ENCODE peak calls at places on chromosomes 3 and 15, in four cellular contexts. One of them, this sample, is unnamed.

GRCh38 chr3:35597490-35597889 is 41.8 kb upstream of the ARPP21 start:
- DNase-seq in body of pancreas: no peak
- DNase-seq in left ventricle myocardium inferior: no peak
- DNase-seq in left lung: no peak
- DNase-seq in this sample: no peak

GRCh38 chr15:77689821-77690220 is 57.1 kb upstream of the LINGO1 start:
- DNase-seq in body of pancreas: no peak
- DNase-seq in left ventricle myocardium inferior: no peak
- DNase-seq in left lung: no peak
- DNase-seq in this sample: no peak

GRCh38 chr3:62103531-62103930 is 269.8 kb downstream of the FEZF2 start:
- DNase-seq in body of pancreas: no peak
- DNase-seq in left ventricle myocardium inferior: no peak
- DNase-seq in left lung: no peak
- DNase-seq in this sample: no peak

GRCh38 chr3:180059351-180059750 is 22.6 kb upstream of the PEX5L start:
- DNase-seq in body of pancreas: no peak
- DNase-seq in left ventricle myocardium inferior: no peak
- DNase-seq in left lung: no peak
- DNase-seq in this sample: no peak

GRCh38 chr15:48481802-48482201 is 150.6 kb downstream of the DUT start:
- DNase-seq in body of pancreas: no peak
- DNase-seq in left ventricle myocardium inferior: no peak
- DNase-seq in left lung: no peak
- DNase-seq in this sample: no peak

GRCh38 chr15:29685156-29686078 is 136.9 kb downstream of the TJP1 start:
- DNase-seq in body of pancreas: no peak
- DNase-seq in left ventricle myocardium inferior: no peak
- DNase-seq in left lung: no peak
- DNase-seq in this sample: no peak

GRCh38 chr15:54506977-54507524 is 528.8 kb downstream of the UNC13C start:
- DNase-seq in body of pancreas: no peak
- DNase-seq in left ventricle myocardium inferior: no peak
- DNase-seq in left lung: no peak
- DNase-seq in this sample: no peak

GRCh38 chr3:48268381-48268935 is 27.6 kb downstream of the ZNF589 start:
- DNase-seq in body of pancreas: no peak
- DNase-seq in left ventricle myocardium inferior: no peak
- DNase-seq in left lung: no peak
- DNase-seq in this sample: no peak

GRCh38 chr3:31178467-31178866 is 284.0 kb upstream of the GADL1 start:
- DNase-seq in body of pancreas: no peak
- DNase-seq in left ventricle myocardium inferior: no peak
- DNase-seq in left lung: no peak
- DNase-seq in this sample: no peak

GRCh38 chr3:31182639-31183038 is 288.2 kb upstream of the GADL1 start:
- DNase-seq in body of pancreas: no peak
- DNase-seq in left ventricle myocardium inferior: no peak
- DNase-seq in left lung: no peak
- DNase-seq in this sample: no peak

GRCh38 chr3:31181661-31182060 is 287.2 kb upstream of the GADL1 start:
- DNase-seq in body of pancreas: no peak
- DNase-seq in left ventricle myocardium inferior: no peak
- DNase-seq in left lung: peak; percentile 74
- DNase-seq in this sample: no peak

GRCh38 chr3:31179768-31180167 is 285.3 kb upstream of the GADL1 start:
- DNase-seq in body of pancreas: no peak
- DNase-seq in left ventricle myocardium inferior: no peak
- DNase-seq in left lung: no peak
- DNase-seq in this sample: no peak

GRCh38 chr3:31180274-31180673 is 285.8 kb upstream of the GADL1 start:
- DNase-seq in body of pancreas: no peak
- DNase-seq in left ventricle myocardium inferior: no peak
- DNase-seq in left lung: no peak
- DNase-seq in this sample: no peak
- H3K27ac ChIP-seq in body of pancreas: no peak overlapping the region
- H3K27ac ChIP-seq in left ventricle myocardium inferior: no peak overlapping the region
- H3K27ac ChIP-seq in left lung: no peak overlapping the region
- H3K27ac ChIP-seq in this sample: no peak overlapping the region

GRCh38 chr15:22947101-22948000 is 32.8 kb downstream of the CYFIP1 start:
- DNase-seq in body of pancreas: no peak
- DNase-seq in left ventricle myocardium inferior: no peak
- DNase-seq in left lung: peak; percentile 76
- DNase-seq in this sample: no peak

GRCh38 chr15:22950211-22950990 is 29.8 kb downstream of the CYFIP1 start:
- DNase-seq in body of pancreas: peak; percentile 28
- DNase-seq in left ventricle myocardium inferior: no peak
- DNase-seq in left lung: no peak
- DNase-seq in this sample: no peak

GRCh38 chr15:22948056-22948455 is 32.1 kb downstream of the CYFIP1 start:
- DNase-seq in body of pancreas: no peak
- DNase-seq in left ventricle myocardium inferior: no peak
- DNase-seq in left lung: no peak
- DNase-seq in this sample: no peak

GRCh38 chr15:22951031-22951380 is 29.2 kb downstream of the CYFIP1 start:
- DNase-seq in body of pancreas: no peak
- DNase-seq in left ventricle myocardium inferior: no peak
- DNase-seq in left lung: no peak
- DNase-seq in this sample: no peak

DNA sequence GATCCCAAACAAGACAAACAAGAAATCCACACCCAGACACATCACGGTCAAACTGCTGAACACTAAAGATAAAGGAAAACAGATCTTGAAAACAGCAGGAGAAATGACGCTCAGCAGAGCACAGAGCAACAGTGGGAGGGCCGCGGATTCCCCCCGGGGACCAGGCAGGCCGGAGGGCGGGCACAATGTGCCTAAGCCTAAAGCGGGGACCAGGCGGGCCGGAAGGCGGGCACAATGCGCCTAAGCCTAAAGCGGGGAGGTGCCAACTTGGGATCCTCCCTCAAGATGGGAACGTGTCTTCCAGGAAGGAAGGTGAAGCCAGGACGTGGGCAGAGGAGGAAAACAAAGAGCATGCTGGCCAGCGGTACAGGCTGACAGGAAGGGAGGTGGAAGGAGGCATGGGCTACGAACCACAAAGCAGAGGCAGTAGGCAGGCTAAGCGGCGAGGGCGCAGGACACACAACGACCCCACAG is 31.1 kb downstream of the CYFIP1 start:
- DNase-seq in body of pancreas: no peak
- DNase-seq in left ventricle myocardium inferior: peak; percentile 83
- DNase-seq in left lung: no peak
- DNase-seq in this sample: peak; percentile 69
- H3K4me1 ChIP-seq in body of pancreas: peaks cover 44% of the 10 kb centered on the region
- H3K4me1 ChIP-seq in left ventricle myocardium inferior: peaks cover 80% of the 10 kb centered on the region
- H3K4me1 ChIP-seq in left lung: peaks cover 57% of the 10 kb centered on the region
- H3K4me1 ChIP-seq in this sample: no peaks in the 10 kb centered on the region

DNA sequence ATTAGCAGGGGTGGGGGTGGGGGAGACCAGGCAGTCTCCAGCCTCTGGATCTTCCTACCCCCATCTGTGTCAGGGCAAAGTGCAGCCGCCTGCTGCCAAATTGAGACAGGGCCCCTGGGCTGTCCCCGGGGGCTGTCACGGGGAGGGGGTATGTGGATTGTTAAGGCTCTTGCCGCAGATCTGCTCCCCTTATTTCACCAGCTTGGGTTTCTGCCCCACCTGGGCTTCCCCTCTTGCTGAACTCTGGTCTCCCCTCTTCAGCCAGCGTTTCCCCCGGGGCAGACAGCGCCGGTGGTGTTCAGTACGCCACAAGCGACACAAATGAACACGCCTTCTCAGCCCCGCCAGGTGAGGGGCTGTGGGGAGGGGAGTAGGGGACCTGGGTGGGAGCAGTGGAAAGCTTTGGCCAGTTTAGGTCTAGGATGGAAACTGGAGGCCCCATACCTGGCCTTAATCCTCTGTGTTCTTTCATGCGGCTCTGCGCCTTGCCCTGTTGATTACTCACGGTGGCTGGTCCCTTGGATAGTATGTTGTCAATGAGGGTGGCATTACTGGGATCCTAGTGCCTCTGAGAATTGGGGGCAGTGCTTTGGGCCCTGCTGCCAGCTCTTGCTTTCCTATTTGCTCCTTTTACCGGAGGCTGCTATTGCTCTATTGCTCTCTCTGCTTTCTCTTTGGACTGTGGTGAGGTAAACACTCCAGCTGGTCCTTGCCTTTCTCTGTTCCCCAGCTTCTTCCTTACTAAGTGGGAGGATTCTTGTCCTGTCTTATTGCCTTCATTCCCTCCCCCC is 1.7 kb downstream of the EIF4G1 start:
- DNase-seq in body of pancreas: peak; percentile 26
- DNase-seq in left ventricle myocardium inferior: no peak
- DNase-seq in left lung: no peak
- DNase-seq in this sample: no peak
- H3K27ac ChIP-seq in body of pancreas: peak overlapping the region; percentile 98
- H3K27ac ChIP-seq in left ventricle myocardium inferior: peak overlapping the region; percentile 98
- H3K27ac ChIP-seq in left lung: peak overlapping the region; percentile 92
- H3K27ac ChIP-seq in this sample: peak overlapping the region; percentile 97

GRCh38 chr15:38187646-38188313 is 64.9 kb upstream of the SPRED1 start:
- DNase-seq in body of pancreas: no peak
- DNase-seq in left ventricle myocardium inferior: no peak
- DNase-seq in left lung: no peak
- DNase-seq in this sample: no peak
- H3K4me1 ChIP-seq in body of pancreas: no peaks in the 10 kb centered on the region
- H3K4me1 ChIP-seq in left ventricle myocardium inferior: no peaks in the 10 kb centered on the region
- H3K4me1 ChIP-seq in left lung: no peaks in the 10 kb centered on the region
- H3K4me1 ChIP-seq in this sample: no peaks in the 10 kb centered on the region

GRCh38 chr3:52195823-52196331 is 2.1 kb upstream of the ALAS1 start:
- DNase-seq in body of pancreas: no peak
- DNase-seq in left ventricle myocardium inferior: peak; percentile 31
- DNase-seq in left lung: peak; percentile 68
- DNase-seq in this sample: no peak

GRCh38 chr3:52195297-52195597 is 2.7 kb upstream of the ALAS1 start:
- DNase-seq in body of pancreas: no peak
- DNase-seq in left ventricle myocardium inferior: no peak
- DNase-seq in left lung: no peak
- DNase-seq in this sample: no peak

GRCh38 chr3:52196977-52197376 is 983 bp upstream of the ALAS1 start:
- DNase-seq in body of pancreas: no peak
- DNase-seq in left ventricle myocardium inferior: peak; percentile 30
- DNase-seq in left lung: peak; percentile 85
- DNase-seq in this sample: no peak

GRCh38 chr3:52193059-52193458 is 4.9 kb upstream of the ALAS1 start:
- DNase-seq in body of pancreas: no peak
- DNase-seq in left ventricle myocardium inferior: peak; percentile 62
- DNase-seq in left lung: peak; percentile 49
- DNase-seq in this sample: peak; percentile 42

GRCh38 chr3:52194541-52195296 is 3.2 kb upstream of the ALAS1 start:
- DNase-seq in body of pancreas: peak; percentile 36
- DNase-seq in left ventricle myocardium inferior: peak; percentile 73
- DNase-seq in left lung: peak; percentile 64
- DNase-seq in this sample: peak; percentile 87
- H3K27ac ChIP-seq in body of pancreas: no peak overlapping the region
- H3K27ac ChIP-seq in left ventricle myocardium inferior: peak overlapping the region; percentile 93
- H3K27ac ChIP-seq in left lung: no peak overlapping the region
- H3K27ac ChIP-seq in this sample: peak overlapping the region; percentile 57

GRCh38 chr3:100007313-100007712 is 107.0 kb downstream of the FILIP1L start:
- DNase-seq in body of pancreas: no peak
- DNase-seq in left ventricle myocardium inferior: no peak
- DNase-seq in left lung: no peak
- DNase-seq in this sample: no peak
- H3K4me1 ChIP-seq in body of pancreas: peaks cover 39% of the 10 kb centered on the region
- H3K4me1 ChIP-seq in left ventricle myocardium inferior: peaks cover 80% of the 10 kb centered on the region
- H3K4me1 ChIP-seq in left lung: peaks cover 7% of the 10 kb centered on the region
- H3K4me1 ChIP-seq in this sample: no peaks in the 10 kb centered on the region

DNA sequence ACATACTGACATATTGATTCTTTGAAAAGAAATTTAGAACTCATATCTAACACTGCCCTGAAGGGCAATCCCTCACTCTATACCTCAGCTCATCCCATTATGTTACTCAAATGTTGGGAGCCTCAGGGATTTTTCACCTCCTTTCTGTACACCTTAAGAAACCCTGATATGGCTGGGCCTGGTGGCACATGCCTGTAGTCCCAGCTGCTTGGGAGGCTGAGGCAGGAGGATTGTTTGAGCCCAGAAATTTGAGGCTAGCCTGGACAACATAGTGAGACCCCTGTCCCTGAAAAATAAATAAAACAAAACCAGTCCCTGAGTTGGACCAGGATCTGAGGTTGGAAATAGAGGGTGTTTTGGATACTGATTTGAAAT is 27.6 kb downstream of the NDUFB4 start:
- DNase-seq in body of pancreas: no peak
- DNase-seq in left ventricle myocardium inferior: no peak
- DNase-seq in left lung: no peak
- DNase-seq in this sample: no peak
- H3K27ac ChIP-seq in body of pancreas: no peak overlapping the region
- H3K27ac ChIP-seq in left ventricle myocardium inferior: no peak overlapping the region
- H3K27ac ChIP-seq in left lung: no peak overlapping the region
- H3K27ac ChIP-seq in this sample: no peak overlapping the region

DNA sequence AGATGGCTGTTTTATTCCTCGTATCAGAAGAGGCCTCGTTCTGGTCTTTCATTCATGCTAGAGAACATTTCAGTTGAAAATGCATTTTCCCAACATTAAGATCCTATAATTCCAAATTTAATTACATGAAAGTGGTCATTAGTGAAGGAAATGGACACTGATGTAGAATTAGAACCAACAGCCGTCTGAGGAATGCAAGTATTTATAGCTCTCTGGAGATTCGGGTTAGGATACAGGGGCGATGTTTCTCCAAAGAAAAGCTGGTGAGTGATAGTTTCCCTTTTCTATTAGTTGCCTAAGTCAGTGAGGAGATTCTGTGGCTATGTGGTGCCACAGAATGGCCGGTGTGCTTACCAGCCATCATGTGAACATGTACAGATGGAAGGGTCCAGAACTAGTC is 109.0 kb upstream of the IL12A start:
- DNase-seq in body of pancreas: no peak
- DNase-seq in left ventricle myocardium inferior: no peak
- DNase-seq in left lung: no peak
- DNase-seq in this sample: no peak
- H3K4me1 ChIP-seq in body of pancreas: no peaks in the 10 kb centered on the region
- H3K4me1 ChIP-seq in left ventricle myocardium inferior: peaks cover 74% of the 10 kb centered on the region
- H3K4me1 ChIP-seq in left lung: peaks cover 30% of the 10 kb centered on the region
- H3K4me1 ChIP-seq in this sample: no peaks in the 10 kb centered on the region

GRCh38 chr15:83845230-83845629 is 191.3 kb downstream of the ADAMTSL3 start:
- DNase-seq in body of pancreas: no peak
- DNase-seq in left ventricle myocardium inferior: no peak
- DNase-seq in left lung: no peak
- DNase-seq in this sample: no peak

GRCh38 chr15:83843511-83843910 is 189.6 kb downstream of the ADAMTSL3 start:
- DNase-seq in body of pancreas: no peak
- DNase-seq in left ventricle myocardium inferior: peak; percentile 28
- DNase-seq in left lung: no peak
- DNase-seq in this sample: peak; percentile 51

GRCh38 chr15:83846847-83847246 is 192.9 kb downstream of the ADAMTSL3 start:
- DNase-seq in body of pancreas: no peak
- DNase-seq in left ventricle myocardium inferior: no peak
- DNase-seq in left lung: no peak
- DNase-seq in this sample: peak; percentile 42

GRCh38 chr15:83842281-83842680 is 188.4 kb downstream of the ADAMTSL3 start:
- DNase-seq in body of pancreas: no peak
- DNase-seq in left ventricle myocardium inferior: no peak
- DNase-seq in left lung: no peak
- DNase-seq in this sample: no peak

GRCh38 chr15:83844742-83845141 is 190.8 kb downstream of the ADAMTSL3 start:
- DNase-seq in body of pancreas: no peak
- DNase-seq in left ventricle myocardium inferior: no peak
- DNase-seq in left lung: no peak
- DNase-seq in this sample: peak; percentile 61
- H3K27ac ChIP-seq in body of pancreas: no peak overlapping the region
- H3K27ac ChIP-seq in left ventricle myocardium inferior: peak overlapping the region; percentile 73
- H3K27ac ChIP-seq in left lung: no peak overlapping the region
- H3K27ac ChIP-seq in this sample: peak overlapping the region; percentile 5

This sample was measured in uterus.